ENCODE peak calls at places on chromosome 1, in four cellular contexts. H is IMR-90, Y is neuronal stem cell, G is H9. N is an unnamed sample.

GRCh38 chr1:183932412-183932811 is 105.1 kb downstream of the COLGALT2 start:
- DNase-seq in Y (no peak), G (no peak), H (peak), N (no peak)

GRCh38 chr1:27137022-27137542 is 17.8 kb downstream of the SLC9A1 start:
- DNase-seq in H (no peak), G (peak), Y (no peak), N (no peak)

GRCh38 chr1:231702804-231703203 is 76.2 kb downstream of the DISC1 start:
- DNase-seq in Y (no peak), H (peak), G (no peak), N (peak)

GRCh38 chr1:100415217-100415778 is 63.0 kb downstream of the CDC14A start:
- DNase-seq in Y (no peak), G (no peak), H (no peak), N (peak)

GRCh38 chr1:200154069-200154767 is 126.7 kb downstream of the NR5A2 start:
- DNase-seq in Y (no peak), G (no peak), H (peak), N (no peak)

GRCh38 chr1:119622694-119623515 is 25.2 kb downstream of the ZNF697 start:
- DNase-seq in Y (no peak), G (no peak), H (no peak), N (no peak)

GRCh38 chr1:55134152-55134808 is 80.9 kb downstream of the USP24 start:
- DNase-seq in H (no peak), G (no peak), Y (no peak), N (no peak)

GRCh38 chr1:192159769-192160168 is 1.5 kb downstream of the RGS18 start:
- DNase-seq in Y (no peak), H (no peak), G (no peak), N (no peak)

GRCh38 chr1:189206617-189207016 is 1271.0 kb downstream of the BRINP3 start:
- DNase-seq in Y (no peak), G (no peak), H (peak), N (no peak)

GRCh38 chr1:152110860-152111514 is 4.3 kb downstream of the TCHH start:
- DNase-seq in H (peak), G (peak), Y (peak), N (peak)

GRCh38 chr1:43432907-43433306 is 20.8 kb downstream of the HYI start:
- DNase-seq in H (no peak), G (no peak), Y (no peak), N (no peak)

GRCh38 chr1:241677171-241677570 is 25.1 kb downstream of the WDR64 start:
- DNase-seq in Y (no peak), H (no peak), G (no peak), N (no peak)

GRCh38 chr1:112298558-112298957 is 97.5 kb upstream of the CTTNBP2NL start:
- DNase-seq in G (peak), Y (peak), H (peak), N (peak)

DNA sequence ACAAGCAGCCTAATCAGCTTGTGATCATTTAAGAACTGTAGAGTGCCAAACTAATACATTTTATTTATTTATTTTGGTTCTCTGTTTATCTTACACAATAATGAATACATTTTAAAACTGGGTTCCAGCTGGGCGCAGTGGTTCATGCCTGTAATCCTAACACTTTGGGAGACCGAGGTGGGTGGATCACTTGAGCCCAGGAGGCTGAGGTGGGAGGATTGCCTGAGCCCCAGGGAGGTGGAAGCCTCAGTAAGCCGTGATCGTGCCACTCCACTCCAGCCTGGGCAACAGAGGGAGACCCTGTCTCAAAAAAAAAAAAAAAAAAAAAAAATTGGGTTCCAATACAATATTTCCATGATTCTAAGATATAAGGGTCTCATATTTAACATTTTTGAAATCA is 9.2 kb downstream of the FBXO28 start:
- DNase-seq in H (no peak), Y (no peak), G (no peak), N (no peak)
- H3K18ac ChIP-seq in H (no peak), Y (no peak), G (no peak), N (no peak)

DNA sequence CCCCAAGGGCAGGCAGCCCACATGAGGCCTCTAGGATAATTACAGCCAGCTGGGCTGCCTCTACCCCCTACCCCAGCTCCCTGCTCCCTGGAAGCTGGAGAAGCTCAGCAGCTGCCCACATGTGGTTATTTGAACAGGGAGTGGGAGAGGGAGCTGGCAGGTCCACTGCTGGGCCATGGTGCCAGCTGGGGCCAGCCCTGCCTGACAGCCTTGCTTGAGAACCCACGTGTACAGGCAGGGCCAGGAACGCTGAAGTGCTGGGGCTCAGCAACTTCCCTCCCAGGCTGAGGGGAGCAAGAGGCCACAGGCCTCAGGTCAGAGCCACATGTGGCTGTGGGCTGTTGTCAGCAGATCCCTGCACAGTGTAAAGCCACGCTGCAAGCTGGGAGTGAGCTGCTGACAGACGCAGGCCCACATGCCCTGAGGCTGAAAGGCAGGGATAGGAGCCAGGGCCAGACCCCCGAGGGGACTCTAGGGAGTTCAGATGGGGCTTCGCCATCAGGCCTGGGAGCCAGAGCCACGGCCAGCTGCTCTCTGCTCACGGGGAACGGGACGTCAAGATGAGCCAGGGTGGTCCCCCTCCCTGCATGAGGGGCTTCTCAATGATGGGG is 129.0 kb downstream of the SYF2 start:
- DNase-seq in H (no peak), Y (no peak), G (no peak), N (no peak)
- H3K18ac ChIP-seq in H (no peak), Y (peak), G (no peak), N (no peak)

DNA sequence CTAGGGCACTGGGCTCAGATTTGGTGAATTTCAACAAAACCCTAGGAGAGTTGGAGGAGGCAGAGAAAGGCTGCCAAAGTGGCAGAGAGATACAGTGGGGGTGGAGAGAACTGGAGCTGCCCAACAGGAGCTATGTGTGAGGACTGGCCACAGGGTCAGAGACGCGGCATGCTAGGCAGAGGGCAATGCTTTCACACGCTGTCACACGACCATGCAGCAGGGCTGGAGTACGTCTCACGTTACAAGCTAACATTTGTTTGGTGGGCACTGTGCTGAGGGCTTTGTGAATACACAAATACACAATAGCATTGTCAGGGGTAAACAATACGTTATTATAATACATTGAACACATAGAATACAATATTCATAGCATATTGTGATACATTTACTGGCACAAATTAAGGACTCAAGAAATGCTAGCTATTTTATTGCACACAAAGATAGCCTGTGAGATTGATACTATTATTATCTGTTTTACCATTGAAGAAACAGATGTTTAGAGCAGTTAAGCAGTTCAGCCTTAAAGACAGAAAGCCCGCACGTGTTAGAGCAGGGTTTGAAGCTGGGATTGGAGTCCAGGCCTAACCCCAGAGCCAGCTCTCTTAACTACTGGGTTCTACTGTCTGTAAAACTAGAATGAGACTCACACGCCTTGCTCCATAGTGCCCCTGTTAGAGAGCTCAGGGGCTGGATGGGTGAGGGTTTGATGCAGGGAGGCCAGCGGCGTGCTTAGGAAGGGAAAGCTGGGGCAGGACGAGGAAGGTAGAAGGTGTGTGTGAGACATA is 4.5 kb downstream of the RAB7B start:
- DNase-seq in Y (no peak), H (no peak), G (no peak), N (no peak)
- H3K18ac ChIP-seq in Y (peak), H (no peak), G (no peak), N (no peak)

DNA sequence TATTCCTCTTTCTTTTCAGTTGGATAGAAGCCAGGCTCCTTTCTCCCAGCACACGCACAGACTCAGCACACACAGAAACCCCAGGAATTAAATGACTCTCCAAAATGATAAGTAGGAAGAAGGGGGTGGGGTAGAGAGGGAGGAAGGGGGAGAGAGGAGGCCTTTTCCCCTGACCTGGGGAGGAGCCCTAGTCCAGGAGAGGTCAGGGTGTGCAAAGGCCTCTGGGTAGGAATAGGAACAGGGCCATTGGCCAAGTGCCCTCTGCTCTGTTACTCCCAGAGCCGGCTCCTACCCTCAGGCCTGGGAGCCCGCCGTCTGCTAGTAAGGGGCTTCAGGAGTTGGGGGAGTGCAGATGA is 35.6 kb upstream of the PUM1 start:
- DNase-seq in G (no peak), H (peak), Y (no peak), N (no peak)
- H3K18ac ChIP-seq in G (no peak), H (no peak), Y (peak), N (no peak)

GRCh38 chr1:15155760-15156743 is 2.5 kb downstream of the TMEM51 start:
- DNase-seq in G (no peak), Y (no peak), H (no peak), N (no peak)
- H3K18ac ChIP-seq in G (no peak), Y (no peak), H (peak), N (no peak)

GRCh38 chr1:59730759-59731478 is 83.8 kb upstream of the HOOK1 start:
- DNase-seq in Y (no peak), G (no peak), H (peak), N (no peak)
- H3K18ac ChIP-seq in Y (no peak), G (peak), H (peak), N (no peak)

DNA sequence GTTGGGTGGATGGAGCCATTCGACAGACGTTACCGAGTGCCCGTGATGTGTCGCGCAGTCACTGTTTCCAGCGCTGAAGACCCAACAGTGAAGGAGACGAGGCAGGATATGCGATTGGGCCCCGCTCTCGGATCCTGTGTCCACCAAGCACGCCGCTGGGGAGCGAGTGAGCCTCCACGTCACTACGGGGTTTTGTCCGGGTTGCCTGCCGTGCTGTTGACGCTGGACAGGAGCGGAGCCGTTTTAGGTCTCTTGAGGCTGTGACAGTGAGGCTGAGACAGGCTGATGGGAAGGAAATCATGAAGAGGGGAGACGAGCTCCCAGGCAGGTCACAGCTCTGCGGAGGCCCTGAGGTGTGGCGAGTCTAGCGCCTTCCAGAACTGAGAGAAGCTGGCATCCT is 196.2 kb upstream of the TMEM51 start:
- DNase-seq in Y (no peak), G (no peak), H (no peak), N (no peak)
- H3K18ac ChIP-seq in Y (peak), G (no peak), H (no peak), N (peak)

N was measured in trophoblast cell.